ENCODE peak calls at places on chromosomes 13 and 19, in five cellular contexts. I is sigmoid colon, T is choroid plexus epithelial cell, V is foreskin fibroblast, X is GM23248. N is an unnamed sample.

GRCh38 chr13:70708744-70709143 is 600.5 kb upstream of the KLHL1 start:
- DNase-seq in V (no peak), X (no peak), I (no peak), T (peak; percentile 31), N (no peak)

GRCh38 chr13:103194871-103195270 is 128.7 kb upstream of the SLC10A2 start:
- DNase-seq in T (no peak), V (no peak), I (no peak), X (no peak), N (no peak)

GRCh38 chr19:35689836-35690235 is 14.5 kb upstream of the ZBTB32 start:
- DNase-seq in T (no peak), V (no peak), X (peak; percentile 4), I (no peak), N (peak; percentile 78)

GRCh38 chr13:110376120-110376519 is 69.0 kb downstream of the COL4A2 start:
- DNase-seq in I (no peak), T (peak; percentile 73), X (no peak), V (no peak), N (no peak)

GRCh38 chr13:27035892-27036235 is 135.7 kb downstream of the USP12 start:
- DNase-seq in X (no peak), T (peak; percentile 46), I (no peak), V (no peak), N (no peak)

GRCh38 chr13:98466634-98467236 is 110.2 kb downstream of the STK24 start:
- DNase-seq in X (peak; percentile 72), I (peak; percentile 78), T (peak; percentile 74), V (peak; percentile 69), N (peak; percentile 45)

GRCh38 chr19:32200312-32201038 is 144.9 kb upstream of the ZNF507 start:
- DNase-seq in T (no peak), I (no peak), X (no peak), V (no peak), N (no peak)

GRCh38 chr19:14370169-14370998 is 10.9 kb upstream of the ADGRE5 start:
- DNase-seq in X (peak; percentile 32), I (no peak), V (no peak), T (no peak), N (no peak)

GRCh38 chr19:42284066-42284501 is 15.0 kb downstream of the CIC start:
- DNase-seq in X (peak; percentile 90), V (peak; percentile 92), T (peak; percentile 78), I (peak; percentile 94), N (peak; percentile 78)

GRCh38 chr19:45767881-45768643 is 990 bp downstream of the SIX5 start:
- DNase-seq in T (peak; percentile 81), V (peak; percentile 84), X (peak; percentile 84), I (peak; percentile 91), N (peak; percentile 73)

DNA sequence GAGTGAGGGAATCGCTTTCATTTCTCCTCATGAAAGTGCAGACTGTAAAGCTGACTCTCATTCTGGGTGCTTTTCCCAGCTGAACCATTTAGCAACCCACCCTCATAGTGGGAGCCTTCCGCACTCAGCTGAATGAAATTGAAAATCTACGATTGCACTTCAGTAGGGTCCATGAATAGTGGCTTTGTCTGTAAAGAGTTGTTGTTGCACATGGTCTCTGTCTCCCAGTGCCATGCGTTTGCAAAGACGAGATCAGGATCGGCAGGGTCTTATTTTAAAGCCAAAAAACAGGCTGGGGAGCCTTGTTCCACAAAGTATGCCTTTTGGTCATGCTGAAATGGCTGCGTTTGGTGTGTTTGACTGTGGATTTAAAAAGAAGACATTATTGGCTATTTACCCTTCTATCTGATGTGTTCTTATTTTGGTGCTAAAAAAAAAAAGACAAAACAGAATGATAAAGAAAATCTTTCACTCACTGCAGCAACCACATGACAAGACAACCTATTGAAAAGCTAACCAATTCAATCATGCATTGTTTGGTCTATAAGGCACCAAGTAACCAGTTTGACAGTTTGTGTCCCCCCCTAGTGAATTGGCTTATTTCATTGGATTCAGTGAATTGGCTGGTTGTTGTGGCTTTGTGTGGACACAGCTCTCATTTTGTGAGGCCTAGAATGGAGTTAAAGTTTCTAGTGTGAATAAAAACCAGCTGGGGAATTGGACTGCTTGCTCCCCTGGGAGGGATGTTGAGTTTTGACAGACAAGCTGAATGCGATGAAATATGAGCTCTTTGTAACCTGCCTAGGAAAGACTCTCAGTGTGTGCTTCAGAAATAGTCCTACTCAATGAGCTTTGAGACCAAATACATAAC is 65.6 kb downstream of the ARHGAP35 start:
- DNase-seq in T (peak; percentile 58), X (no peak), V (peak; percentile 38), I (no peak), N (no peak)
- H3K4me3 ChIP-seq in T (no peak overlapping the region), X (no peak overlapping the region), V (no peak overlapping the region), I (no peak overlapping the region), N (no peak overlapping the region)

DNA sequence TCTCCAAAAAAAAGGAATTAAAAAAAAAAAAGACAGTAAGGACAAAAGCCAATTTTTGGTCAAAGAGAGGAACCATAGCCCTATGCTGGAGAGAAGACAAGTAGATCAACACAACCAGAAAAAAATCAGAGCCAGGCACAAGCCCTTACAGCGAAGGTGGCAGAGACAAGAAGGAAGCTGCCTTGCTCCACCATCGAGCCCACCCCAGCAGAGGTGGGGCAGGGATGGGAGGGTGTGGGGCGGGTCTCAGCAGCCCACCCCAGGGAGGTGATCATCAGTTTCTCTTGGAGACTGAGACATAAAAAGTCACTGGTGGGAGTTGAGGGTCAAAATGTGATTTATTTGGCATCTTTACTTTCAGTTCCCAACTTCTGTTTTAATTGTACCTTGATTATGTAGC is 332.4 kb downstream of the FOXO1 start:
- DNase-seq in T (no peak), I (no peak), V (no peak), X (no peak), N (no peak)
- H3K4me3 ChIP-seq in T (no peak overlapping the region), I (no peak overlapping the region), V (no peak overlapping the region), X (no peak overlapping the region), N (no peak overlapping the region)

GRCh38 chr19:37931941-37932655 is 25.1 kb downstream of the SIPA1L3 start:
- DNase-seq in I (peak; percentile 65), X (peak; percentile 76), T (peak; percentile 67), V (peak; percentile 62), N (peak; percentile 58)
- H3K4me3 ChIP-seq in I (peak overlapping the region; percentile 3), X (peak overlapping the region; percentile 56), T (peak overlapping the region; percentile 42), V (no peak overlapping the region), N (peak overlapping the region; percentile 38)

GRCh38 chr19:21851596-21852345 is 15.8 kb upstream of the ZNF43 start:
- DNase-seq in T (peak; percentile 97), X (peak; percentile 98), V (peak; percentile 97), I (peak; percentile 98), N (peak; percentile 90)

GRCh38 chr19:21856751-21857150 is 20.8 kb upstream of the ZNF43 start:
- DNase-seq in I (no peak), X (no peak), T (no peak), V (no peak), N (no peak)
- H3K4me3 ChIP-seq in I (no peak overlapping the region), X (no peak overlapping the region), T (no peak overlapping the region), V (no peak overlapping the region), N (no peak overlapping the region)